ENCODE peak calls at places on chromosomes 3 and 15, in nine cellular contexts. V is right cardiac atrium, P is stomach, O is fibroblast of lung, R is mesendoderm, C is tibial artery, Z is psoas muscle, J is ascending aorta, D is BE2C. K is an unnamed sample. For H3K4me1, the result is how much of the 10 kb centered on the place peaks cover.

GRCh38 chr3:13069495-13069894 is 3.7 kb downstream of the IQSEC1 start:
- DNase-seq in V (peak), P (no peak), O (no peak), R (peak), C (no peak), Z (no peak), J (no peak), D (no peak), K (no peak)

GRCh38 chr3:142724682-142725351 is 983 bp downstream of the TRPC1 start:
- DNase-seq in V (peak), P (no peak), O (no peak), R (peak), C (peak), Z (peak), J (no peak), D (peak), K (peak)

GRCh38 chr3:129318921-129319320 is 40.3 kb downstream of the HMCES start:
- DNase-seq in V (no peak), P (no peak), O (no peak), R (no peak), C (no peak), Z (peak), J (no peak), D (no peak), K (no peak)

GRCh38 chr3:150421799-150422548 is 13.9 kb downstream of the TSC22D2 start:
- DNase-seq in V (no peak), P (no peak), O (no peak), R (no peak), C (no peak), Z (no peak), J (no peak), D (no peak), K (no peak)

GRCh38 chr3:25153561-25153960 is 274.5 kb upstream of the RARB start:
- DNase-seq in V (no peak), P (no peak), O (no peak), R (no peak), C (no peak), Z (no peak), J (no peak), D (no peak), K (no peak)

GRCh38 chr15:99169769-99170311 is 65.0 kb downstream of the SYNM start:
- DNase-seq in V (peak), P (no peak), O (peak), R (no peak), C (peak), Z (no peak), J (no peak), D (no peak), K (peak)

GRCh38 chr3:33717616-33717865 is 513 bp downstream of the CLASP2 start:
- DNase-seq in V (no peak), P (peak), O (peak), R (no peak), C (peak), Z (no peak), J (peak), D (peak), K (peak)

GRCh38 chr3:151971814-151972579 is 98.6 kb downstream of the SUCNR1 start:
- DNase-seq in V (no peak), P (peak), O (no peak), R (peak), C (no peak), Z (no peak), J (no peak), D (no peak), K (no peak)

GRCh38 chr3:190338717-190339116 is 16.5 kb upstream of the CLDN1 start:
- DNase-seq in V (no peak), P (no peak), O (no peak), R (no peak), C (no peak), Z (no peak), J (no peak), D (no peak), K (no peak)

GRCh38 chr15:31398677-31399260 is 72.1 kb downstream of the KLF13 start:
- DNase-seq in V (peak), P (no peak), O (no peak), R (no peak), C (no peak), Z (no peak), J (no peak), D (peak), K (no peak)

GRCh38 chr15:55703873-55704285 is 39.1 kb downstream of the PRTG start:
- DNase-seq in V (no peak), P (no peak), O (peak), R (no peak), C (no peak), Z (no peak), J (no peak), D (no peak), K (peak)

DNA sequence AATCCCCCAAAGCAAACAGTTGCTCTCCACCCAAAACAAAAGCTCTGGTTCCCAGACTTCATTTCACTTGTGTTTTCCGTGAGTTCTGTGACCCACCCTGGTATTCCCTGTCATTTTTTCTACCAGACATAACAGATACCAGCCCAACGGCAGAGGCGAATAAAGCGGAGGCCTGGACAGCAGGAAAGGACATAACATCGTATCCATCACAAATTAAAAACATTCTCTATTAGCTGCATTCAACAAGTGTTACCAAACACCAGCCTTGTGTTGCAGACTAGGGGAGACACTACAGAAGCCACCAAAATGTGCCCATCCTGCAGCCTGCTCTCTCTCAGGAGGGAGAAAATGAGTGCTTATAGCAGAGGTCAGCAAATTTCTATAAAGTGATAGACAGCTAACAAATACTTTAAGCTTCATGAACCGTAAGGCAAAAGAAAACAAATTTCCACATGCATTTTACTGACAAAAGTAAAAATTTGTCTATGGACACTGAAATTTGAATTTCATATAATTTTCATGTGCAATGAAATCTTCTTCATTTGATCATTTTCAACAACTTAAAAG is 7.1 kb upstream of the FBN1 start:
- DNase-seq in V (no peak), P (no peak), O (no peak), R (no peak), C (no peak), Z (no peak), J (no peak), D (no peak), K (no peak)
- H3K4me1 ChIP-seq in V (under half), P (under half), O (under half), R (under half), C (under half), Z (under half), J (under half), D (under half), K (under half)

GRCh38 chr15:39320355-39320754 is 260.5 kb upstream of the THBS1 start:
- DNase-seq in V (no peak), P (no peak), O (no peak), R (no peak), C (no peak), Z (no peak), J (no peak), D (no peak), K (no peak)

GRCh38 chr15:39323157-39323556 is 257.7 kb upstream of the THBS1 start:
- DNase-seq in V (no peak), P (no peak), O (no peak), R (no peak), C (no peak), Z (no peak), J (no peak), D (no peak), K (no peak)

GRCh38 chr15:39320886-39321285 is 260.0 kb upstream of the THBS1 start:
- DNase-seq in V (no peak), P (no peak), O (peak), R (no peak), C (no peak), Z (no peak), J (no peak), D (no peak), K (no peak)

GRCh38 chr15:39323706-39324105 is 257.2 kb upstream of the THBS1 start:
- DNase-seq in V (no peak), P (no peak), O (no peak), R (no peak), C (no peak), Z (no peak), J (no peak), D (no peak), K (no peak)

GRCh38 chr15:39321977-39322376 is 258.9 kb upstream of the THBS1 start:
- DNase-seq in V (no peak), P (no peak), O (no peak), R (no peak), C (no peak), Z (no peak), J (no peak), D (no peak), K (peak)
- H3K4me1 ChIP-seq in V (under half), P (under half), O (under half), R (under half), C (under half), Z (under half), J (under half), D (under half), K (under half)

DNA sequence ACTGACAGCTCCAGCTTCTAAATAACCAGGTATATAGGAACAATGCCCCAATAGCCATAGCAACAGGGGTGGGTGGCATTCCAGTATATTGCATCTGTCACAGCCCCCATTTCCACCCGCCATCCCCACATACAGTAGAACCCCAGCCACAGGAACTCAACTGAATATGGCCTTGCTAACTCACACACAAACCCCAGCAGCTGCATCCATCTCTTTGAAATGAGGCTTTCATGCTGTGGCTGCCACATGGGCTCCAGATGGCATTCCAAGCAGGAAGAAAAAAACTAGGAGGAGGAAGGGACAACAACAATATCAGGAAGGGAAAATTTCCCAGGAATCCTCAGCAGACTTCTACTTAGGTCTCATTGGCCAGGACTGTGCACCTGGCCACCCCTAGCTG is 54.6 kb downstream of the CCR3 start:
- DNase-seq in V (no peak), P (no peak), O (no peak), R (no peak), C (no peak), Z (no peak), J (no peak), D (no peak), K (no peak)
- H3K4me1 ChIP-seq in V (under half), P (under half), O (under half), R (under half), C (under half), Z (under half), J (under half), D (under half), K (under half)

DNA sequence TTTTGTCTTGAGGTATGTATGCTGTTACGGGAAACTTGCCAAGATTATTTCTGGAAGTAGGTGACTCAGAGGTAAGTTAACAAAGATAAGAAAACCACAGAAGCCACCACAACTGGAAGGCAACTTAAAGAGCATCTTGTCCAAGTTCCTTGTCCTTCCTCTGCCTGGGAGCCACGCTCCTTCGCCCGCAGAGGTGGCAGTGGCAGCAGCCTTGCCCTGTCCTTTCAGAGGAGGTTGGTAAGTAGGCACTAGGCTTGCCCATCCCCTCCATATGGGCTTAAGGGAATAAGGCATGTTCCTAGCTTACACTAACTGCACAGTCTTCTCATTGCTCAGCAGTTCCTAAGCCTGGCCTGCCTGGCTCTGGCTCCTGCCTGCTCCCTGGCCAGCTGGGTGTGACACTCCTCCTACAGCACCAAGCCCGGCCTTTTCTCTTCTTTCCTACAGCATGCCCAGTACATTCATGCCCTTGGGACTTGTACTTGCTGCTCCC is 48.0 kb upstream of the RAB6B start:
- DNase-seq in V (no peak), P (peak), O (peak), R (no peak), C (peak), Z (no peak), J (no peak), D (peak), K (peak)
- H3K4me1 ChIP-seq in V (under half), P (half or more), O (under half), R (under half), C (under half), Z (under half), J (under half), D (under half), K (under half)

DNA sequence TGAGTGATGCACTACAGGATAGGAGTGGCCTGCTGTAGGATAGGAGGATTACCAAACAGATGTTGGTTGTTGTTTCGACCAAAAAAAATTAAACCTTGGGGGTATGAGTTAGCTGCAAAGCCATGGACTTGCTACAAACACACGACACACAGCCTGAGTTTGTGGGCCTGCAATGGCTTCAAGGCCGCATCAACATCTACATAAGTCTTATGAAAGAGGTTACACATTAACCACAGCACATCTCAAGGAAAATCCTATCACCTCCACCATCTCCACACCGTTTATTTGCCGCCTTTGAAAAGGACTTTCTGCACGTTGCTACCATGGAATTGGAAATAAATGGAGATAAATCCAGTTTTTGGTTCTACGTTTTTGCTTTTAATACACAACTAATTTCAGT is 23.0 kb downstream of the LRIG1 start:
- DNase-seq in V (no peak), P (no peak), O (no peak), R (no peak), C (no peak), Z (no peak), J (no peak), D (no peak), K (no peak)
- H3K4me1 ChIP-seq in V (under half), P (half or more), O (under half), R (under half), C (half or more), Z (half or more), J (under half), D (under half), K (under half)

GRCh38 chr15:77992356-77993222 is 84.9 kb downstream of the TBC1D2B start:
- DNase-seq in V (peak), P (no peak), O (no peak), R (no peak), C (peak), Z (no peak), J (no peak), D (no peak), K (peak)
- H3K4me1 ChIP-seq in V (under half), P (half or more), O (under half), R (under half), C (half or more), Z (under half), J (under half), D (half or more), K (half or more)

DNA sequence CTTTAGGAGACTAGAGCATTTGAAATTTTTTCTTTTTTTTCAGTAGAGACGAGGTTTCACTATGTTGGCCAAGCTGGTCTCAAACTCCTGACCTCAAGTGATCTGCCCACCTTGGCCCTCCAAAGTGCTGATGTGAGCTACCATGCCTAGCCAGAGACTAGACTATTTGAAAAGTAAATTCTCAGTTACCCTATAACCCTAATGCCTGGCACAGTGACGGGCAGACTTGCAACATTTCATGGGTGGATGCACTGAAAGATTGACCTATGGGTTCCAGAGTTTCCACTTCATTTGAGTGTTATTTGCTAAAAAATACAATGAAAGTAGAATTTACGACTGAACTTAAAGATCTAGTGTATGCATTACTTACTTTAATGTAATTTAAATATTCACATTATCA is 45.7 kb upstream of the LIPC start:
- DNase-seq in V (no peak), P (no peak), O (no peak), R (no peak), C (no peak), Z (no peak), J (no peak), D (no peak), K (no peak)
- H3K4me1 ChIP-seq in V (under half), P (under half), O (under half), R (under half), C (under half), Z (under half), J (under half), D (under half), K (under half)

GRCh38 chr3:124600765-124601164 is 129.5 kb upstream of the UMPS start:
- DNase-seq in V (no peak), P (no peak), O (no peak), R (no peak), C (no peak), Z (no peak), J (no peak), D (no peak), K (no peak)

GRCh38 chr3:124601189-124601588 is 129.1 kb upstream of the UMPS start:
- DNase-seq in V (no peak), P (no peak), O (peak), R (no peak), C (no peak), Z (no peak), J (no peak), D (no peak), K (no peak)

GRCh38 chr3:124599779-124600693 is 130.2 kb upstream of the UMPS start:
- DNase-seq in V (no peak), P (no peak), O (peak), R (no peak), C (no peak), Z (no peak), J (no peak), D (no peak), K (no peak)

GRCh38 chr3:124606180-124606579 is 124.1 kb upstream of the UMPS start:
- DNase-seq in V (no peak), P (no peak), O (no peak), R (no peak), C (no peak), Z (no peak), J (no peak), D (no peak), K (peak)

DNA sequence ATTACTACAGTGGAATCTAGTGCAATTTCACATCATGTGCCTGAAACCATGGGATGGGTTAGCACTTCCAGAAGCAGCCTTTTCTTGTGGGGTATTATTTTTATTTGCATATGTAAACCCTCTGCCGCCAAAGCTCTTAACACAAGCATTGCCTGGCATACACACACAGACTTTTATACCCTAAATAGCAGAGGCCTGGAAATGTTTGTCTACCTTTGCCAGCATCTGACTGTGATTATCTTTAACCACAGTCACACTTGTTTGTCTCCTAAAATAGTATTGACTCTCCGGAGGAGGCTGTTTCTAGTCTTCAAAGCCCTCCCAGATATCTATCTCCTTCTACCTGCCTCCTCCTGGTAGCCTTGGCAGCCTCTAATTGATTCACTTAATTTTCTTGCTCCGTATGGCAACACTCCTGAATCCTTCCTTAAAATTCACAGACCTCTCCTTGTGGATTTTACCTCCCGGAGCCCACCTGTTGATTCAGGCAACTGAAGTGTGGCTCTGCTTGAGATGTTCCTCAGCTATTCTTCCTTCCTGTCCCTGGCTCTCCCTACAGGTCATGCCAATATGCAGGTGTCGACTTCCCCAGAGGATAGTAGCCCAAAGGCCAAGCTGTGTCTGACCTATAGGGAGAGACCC is 127.1 kb upstream of the UMPS start:
- DNase-seq in V (no peak), P (no peak), O (no peak), R (no peak), C (no peak), Z (no peak), J (no peak), D (no peak), K (no peak)
- H3K4me1 ChIP-seq in V (under half), P (half or more), O (under half), R (under half), C (under half), Z (half or more), J (under half), D (under half), K (under half)

DNA sequence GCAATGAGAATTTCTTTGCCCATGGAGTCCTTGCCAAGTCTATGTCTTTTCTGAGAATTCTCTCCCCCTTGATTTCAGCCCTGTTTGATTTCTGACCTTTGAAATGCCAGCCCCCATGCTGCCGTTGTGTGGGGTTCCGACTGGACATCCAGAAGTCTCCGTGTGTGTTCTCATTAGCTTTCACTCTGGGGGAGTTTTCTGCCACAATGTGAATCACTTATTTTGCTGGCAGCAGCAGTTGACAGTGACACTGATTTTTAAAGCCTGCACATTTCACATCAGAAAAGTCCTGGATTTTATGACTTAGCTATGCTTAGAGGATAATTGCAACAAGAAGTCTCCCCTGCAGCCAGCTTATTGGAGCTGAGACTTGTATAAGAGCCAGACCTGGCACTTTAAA is 98.3 kb upstream of the CTDSPL start:
- DNase-seq in V (no peak), P (no peak), O (no peak), R (no peak), C (no peak), Z (no peak), J (no peak), D (no peak), K (no peak)
- H3K4me1 ChIP-seq in V (under half), P (half or more), O (under half), R (under half), C (half or more), Z (under half), J (under half), D (under half), K (under half)